ENCODE peak calls at places on chromosomes 7 and 10, in eight cellular contexts. One of them, this sample, is unnamed.

GRCh38 chr7:79590571-79591274 is 137.3 kb upstream of the MAGI2 start:
- DNase-seq in activated B cell treated with CpG ODN at 0.5 μM for 24 hours: no peak
- DNase-seq in SK-N-SH: no peak
- DNase-seq in thoracic aorta: no peak
- DNase-seq in GM12865: no peak
- DNase-seq in colonic mucosa: no peak
- DNase-seq in AG09309: no peak
- DNase-seq in MCF 10A: no peak
- DNase-seq in this sample: no peak

GRCh38 chr7:17599733-17600685 is 301.6 kb downstream of the AHR start:
- DNase-seq in activated B cell treated with CpG ODN at 0.5 μM for 24 hours: no peak
- DNase-seq in SK-N-SH: no peak
- DNase-seq in thoracic aorta: no peak
- DNase-seq in GM12865: no peak
- DNase-seq in colonic mucosa: no peak
- DNase-seq in AG09309: peak; percentile 98
- DNase-seq in MCF 10A: peak; percentile 96
- DNase-seq in this sample: no peak

GRCh38 chr7:90626011-90626410 is 29.9 kb downstream of the CDK14 start:
- DNase-seq in activated B cell treated with CpG ODN at 0.5 μM for 24 hours: no peak
- DNase-seq in SK-N-SH: no peak
- DNase-seq in thoracic aorta: no peak
- DNase-seq in GM12865: no peak
- DNase-seq in colonic mucosa: no peak
- DNase-seq in AG09309: no peak
- DNase-seq in MCF 10A: peak; percentile 38
- DNase-seq in this sample: no peak

GRCh38 chr7:1100886-1101579 is 13.1 kb downstream of the GPER1 start:
- DNase-seq in activated B cell treated with CpG ODN at 0.5 μM for 24 hours: no peak
- DNase-seq in SK-N-SH: no peak
- DNase-seq in thoracic aorta: no peak
- DNase-seq in GM12865: no peak
- DNase-seq in colonic mucosa: no peak
- DNase-seq in AG09309: no peak
- DNase-seq in MCF 10A: no peak
- DNase-seq in this sample: no peak

GRCh38 chr10:110946496-110946895 is 27.1 kb downstream of the SHOC2 start:
- DNase-seq in activated B cell treated with CpG ODN at 0.5 μM for 24 hours: no peak
- DNase-seq in SK-N-SH: no peak
- DNase-seq in thoracic aorta: no peak
- DNase-seq in GM12865: no peak
- DNase-seq in colonic mucosa: no peak
- DNase-seq in AG09309: no peak
- DNase-seq in MCF 10A: no peak
- DNase-seq in this sample: no peak

GRCh38 chr7:112162161-112163020 is 43.8 kb downstream of the DOCK4 start:
- DNase-seq in activated B cell treated with CpG ODN at 0.5 μM for 24 hours: no peak
- DNase-seq in SK-N-SH: peak; percentile 54
- DNase-seq in thoracic aorta: no peak
- DNase-seq in GM12865: no peak
- DNase-seq in colonic mucosa: no peak
- DNase-seq in AG09309: no peak
- DNase-seq in MCF 10A: peak; percentile 28
- DNase-seq in this sample: peak; percentile 59

GRCh38 chr7:94179466-94179865 is 175.3 kb upstream of the BET1 start:
- DNase-seq in activated B cell treated with CpG ODN at 0.5 μM for 24 hours: no peak
- DNase-seq in SK-N-SH: no peak
- DNase-seq in thoracic aorta: no peak
- DNase-seq in GM12865: no peak
- DNase-seq in colonic mucosa: no peak
- DNase-seq in AG09309: no peak
- DNase-seq in MCF 10A: no peak
- DNase-seq in this sample: no peak

GRCh38 chr10:3942930-3943489 is 158.0 kb upstream of the KLF6 start:
- DNase-seq in activated B cell treated with CpG ODN at 0.5 μM for 24 hours: no peak
- DNase-seq in SK-N-SH: no peak
- DNase-seq in thoracic aorta: no peak
- DNase-seq in GM12865: no peak
- DNase-seq in colonic mucosa: no peak
- DNase-seq in AG09309: no peak
- DNase-seq in MCF 10A: no peak
- DNase-seq in this sample: no peak

GRCh38 chr7:113000316-113001020 is 86.2 kb downstream of the GPR85 start:
- DNase-seq in activated B cell treated with CpG ODN at 0.5 μM for 24 hours: no peak
- DNase-seq in SK-N-SH: no peak
- DNase-seq in thoracic aorta: no peak
- DNase-seq in GM12865: peak; percentile 5
- DNase-seq in colonic mucosa: no peak
- DNase-seq in AG09309: no peak
- DNase-seq in MCF 10A: no peak
- DNase-seq in this sample: no peak

GRCh38 chr10:115606081-115606480 is 512.9 kb downstream of the ATRNL1 start:
- DNase-seq in activated B cell treated with CpG ODN at 0.5 μM for 24 hours: no peak
- DNase-seq in SK-N-SH: no peak
- DNase-seq in thoracic aorta: no peak
- DNase-seq in GM12865: no peak
- DNase-seq in colonic mucosa: no peak
- DNase-seq in AG09309: no peak
- DNase-seq in MCF 10A: no peak
- DNase-seq in this sample: no peak

GRCh38 chr7:78528964-78529363 is 730.4 kb downstream of the PHTF2 start:
- DNase-seq in activated B cell treated with CpG ODN at 0.5 μM for 24 hours: no peak
- DNase-seq in SK-N-SH: no peak
- DNase-seq in thoracic aorta: no peak
- DNase-seq in GM12865: no peak
- DNase-seq in colonic mucosa: no peak
- DNase-seq in AG09309: peak; percentile 7
- DNase-seq in MCF 10A: no peak
- DNase-seq in this sample: no peak

GRCh38 chr7:14381306-14381705 is 391.8 kb upstream of the ETV1 start:
- DNase-seq in activated B cell treated with CpG ODN at 0.5 μM for 24 hours: no peak
- DNase-seq in SK-N-SH: no peak
- DNase-seq in thoracic aorta: no peak
- DNase-seq in GM12865: no peak
- DNase-seq in colonic mucosa: no peak
- DNase-seq in AG09309: peak; percentile 13
- DNase-seq in MCF 10A: peak; percentile 11
- DNase-seq in this sample: no peak

GRCh38 chr7:55641811-55642210 is 69.5 kb upstream of the VOPP1 start:
- DNase-seq in activated B cell treated with CpG ODN at 0.5 μM for 24 hours: no peak
- DNase-seq in SK-N-SH: no peak
- DNase-seq in thoracic aorta: no peak
- DNase-seq in GM12865: peak; percentile 60
- DNase-seq in colonic mucosa: no peak
- DNase-seq in AG09309: no peak
- DNase-seq in MCF 10A: no peak
- DNase-seq in this sample: no peak

DNA sequence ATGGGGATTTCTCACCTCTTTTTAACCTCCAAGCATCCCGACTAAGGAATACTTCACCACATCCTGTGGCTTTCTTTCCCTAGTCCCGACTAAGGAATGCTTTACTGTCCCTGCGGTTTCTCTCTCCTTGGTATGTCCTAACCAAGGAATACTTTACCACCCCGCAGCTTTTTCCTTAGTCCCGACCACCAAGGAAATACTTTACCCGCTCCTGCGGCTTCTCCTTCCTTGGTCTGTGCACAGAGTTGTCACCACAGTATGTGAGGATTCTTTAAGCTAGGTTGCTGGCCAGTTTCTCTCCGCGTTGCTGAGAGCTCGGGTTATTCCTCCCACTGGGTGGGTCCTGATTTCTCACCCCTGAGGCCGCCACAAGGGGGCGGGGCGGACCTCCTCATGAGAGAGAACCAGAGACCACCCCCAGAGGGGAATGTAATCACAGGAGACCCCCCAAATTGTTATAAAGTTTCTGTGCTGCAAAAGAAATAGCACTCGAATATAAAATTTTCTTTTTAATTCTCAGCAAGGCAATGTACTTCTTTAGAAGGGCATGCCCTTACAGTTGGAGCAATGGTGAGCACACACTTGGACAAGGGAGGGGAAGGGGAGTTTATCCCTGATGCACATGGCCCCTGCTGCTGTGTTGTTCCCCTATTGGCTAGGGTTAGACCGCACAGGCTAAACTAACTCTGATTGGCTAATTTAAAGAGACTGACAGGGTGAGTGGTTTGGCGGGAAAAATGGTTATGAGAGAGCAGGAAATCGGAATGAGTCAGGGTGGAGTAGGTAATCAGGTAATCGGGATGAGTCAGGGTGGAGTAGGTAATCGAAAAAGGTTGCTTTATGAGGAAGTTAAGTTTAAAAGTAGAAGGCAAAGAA is 12.8 kb downstream of the SUGCT start:
- DNase-seq in activated B cell treated with CpG ODN at 0.5 μM for 24 hours: no peak
- DNase-seq in SK-N-SH: no peak
- DNase-seq in thoracic aorta: no peak
- DNase-seq in GM12865: no peak
- DNase-seq in colonic mucosa: no peak
- DNase-seq in AG09309: peak; percentile 38
- DNase-seq in MCF 10A: no peak
- DNase-seq in this sample: peak; percentile 21
- TF ChIP-seq CTCF in activated B cell treated with CpG ODN at 0.5 μM for 24 hours: no peak
- TF ChIP-seq CTCF in SK-N-SH: peak; percentile 24
- TF ChIP-seq CTCF in thoracic aorta: no peak
- TF ChIP-seq CTCF in GM12865: no peak
- TF ChIP-seq CTCF in colonic mucosa: no peak
- TF ChIP-seq CTCF in AG09309: no peak
- TF ChIP-seq CTCF in MCF 10A: no peak
- TF ChIP-seq CTCF in this sample: no peak

GRCh38 chr10:52703451-52703850 is 69.1 kb downstream of the MBL2 start:
- DNase-seq in activated B cell treated with CpG ODN at 0.5 μM for 24 hours: no peak
- DNase-seq in SK-N-SH: no peak
- DNase-seq in thoracic aorta: no peak
- DNase-seq in GM12865: no peak
- DNase-seq in colonic mucosa: no peak
- DNase-seq in AG09309: no peak
- DNase-seq in MCF 10A: no peak
- DNase-seq in this sample: no peak

GRCh38 chr10:52703898-52704297 is 68.7 kb downstream of the MBL2 start:
- DNase-seq in activated B cell treated with CpG ODN at 0.5 μM for 24 hours: no peak
- DNase-seq in SK-N-SH: peak; percentile 34
- DNase-seq in thoracic aorta: no peak
- DNase-seq in GM12865: peak; percentile 11
- DNase-seq in colonic mucosa: no peak
- DNase-seq in AG09309: no peak
- DNase-seq in MCF 10A: no peak
- DNase-seq in this sample: no peak

GRCh38 chr10:52706347-52707070 is 66.1 kb downstream of the MBL2 start:
- DNase-seq in activated B cell treated with CpG ODN at 0.5 μM for 24 hours: no peak
- DNase-seq in SK-N-SH: no peak
- DNase-seq in thoracic aorta: no peak
- DNase-seq in GM12865: no peak
- DNase-seq in colonic mucosa: no peak
- DNase-seq in AG09309: peak; percentile 37
- DNase-seq in MCF 10A: no peak
- DNase-seq in this sample: no peak

GRCh38 chr10:52696232-52696631 is 76.4 kb downstream of the MBL2 start:
- DNase-seq in activated B cell treated with CpG ODN at 0.5 μM for 24 hours: no peak
- DNase-seq in SK-N-SH: no peak
- DNase-seq in thoracic aorta: no peak
- DNase-seq in GM12865: no peak
- DNase-seq in colonic mucosa: no peak
- DNase-seq in AG09309: no peak
- DNase-seq in MCF 10A: no peak
- DNase-seq in this sample: no peak

DNA sequence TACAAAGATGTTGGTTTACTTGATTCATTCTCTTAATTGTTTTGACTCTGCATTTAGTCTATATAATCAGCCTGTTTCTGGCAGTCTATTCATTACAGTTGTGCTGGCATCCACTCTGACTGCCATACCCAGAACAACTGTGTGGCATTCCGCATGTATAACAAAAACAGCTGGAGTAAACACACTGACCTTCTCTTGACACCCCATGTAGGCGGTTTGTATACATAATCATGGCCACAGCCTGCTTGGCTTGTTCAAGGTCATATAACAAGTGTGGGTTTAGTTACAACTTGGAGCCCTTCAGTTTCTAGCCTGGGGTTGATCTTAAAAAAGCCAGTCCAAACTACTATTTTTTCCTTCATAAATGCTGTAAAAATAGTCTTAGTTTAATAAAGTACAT is 70.9 kb downstream of the MBL2 start:
- DNase-seq in activated B cell treated with CpG ODN at 0.5 μM for 24 hours: no peak
- DNase-seq in SK-N-SH: no peak
- DNase-seq in thoracic aorta: no peak
- DNase-seq in GM12865: no peak
- DNase-seq in colonic mucosa: no peak
- DNase-seq in AG09309: no peak
- DNase-seq in MCF 10A: no peak
- DNase-seq in this sample: no peak
- TF ChIP-seq CTCF in activated B cell treated with CpG ODN at 0.5 μM for 24 hours: no peak
- TF ChIP-seq CTCF in SK-N-SH: no peak
- TF ChIP-seq CTCF in thoracic aorta: no peak
- TF ChIP-seq CTCF in GM12865: no peak
- TF ChIP-seq CTCF in colonic mucosa: no peak
- TF ChIP-seq CTCF in AG09309: no peak
- TF ChIP-seq CTCF in MCF 10A: no peak
- TF ChIP-seq CTCF in this sample: no peak

GRCh38 chr10:30384791-30385201 is 35.7 kb upstream of the MTPAP start:
- DNase-seq in activated B cell treated with CpG ODN at 0.5 μM for 24 hours: no peak
- DNase-seq in SK-N-SH: peak; percentile 68
- DNase-seq in thoracic aorta: no peak
- DNase-seq in GM12865: peak; percentile 48
- DNase-seq in colonic mucosa: no peak
- DNase-seq in AG09309: no peak
- DNase-seq in MCF 10A: peak; percentile 76
- DNase-seq in this sample: no peak

GRCh38 chr10:30384051-30384674 is 35.1 kb upstream of the MTPAP start:
- DNase-seq in activated B cell treated with CpG ODN at 0.5 μM for 24 hours: no peak
- DNase-seq in SK-N-SH: no peak
- DNase-seq in thoracic aorta: no peak
- DNase-seq in GM12865: no peak
- DNase-seq in colonic mucosa: no peak
- DNase-seq in AG09309: no peak
- DNase-seq in MCF 10A: no peak
- DNase-seq in this sample: no peak

GRCh38 chr10:30389543-30389942 is 40.5 kb upstream of the MTPAP start:
- DNase-seq in activated B cell treated with CpG ODN at 0.5 μM for 24 hours: no peak
- DNase-seq in SK-N-SH: no peak
- DNase-seq in thoracic aorta: no peak
- DNase-seq in GM12865: no peak
- DNase-seq in colonic mucosa: no peak
- DNase-seq in AG09309: no peak
- DNase-seq in MCF 10A: no peak
- DNase-seq in this sample: no peak

GRCh38 chr10:30387646-30388243 is 38.7 kb upstream of the MTPAP start:
- DNase-seq in activated B cell treated with CpG ODN at 0.5 μM for 24 hours: no peak
- DNase-seq in SK-N-SH: no peak
- DNase-seq in thoracic aorta: no peak
- DNase-seq in GM12865: no peak
- DNase-seq in colonic mucosa: no peak
- DNase-seq in AG09309: no peak
- DNase-seq in MCF 10A: peak; percentile 90
- DNase-seq in this sample: no peak

GRCh38 chr10:30386801-30387588 is 37.9 kb upstream of the MTPAP start:
- DNase-seq in activated B cell treated with CpG ODN at 0.5 μM for 24 hours: no peak
- DNase-seq in SK-N-SH: no peak
- DNase-seq in thoracic aorta: no peak
- DNase-seq in GM12865: no peak
- DNase-seq in colonic mucosa: no peak
- DNase-seq in AG09309: no peak
- DNase-seq in MCF 10A: peak; percentile 73
- DNase-seq in this sample: no peak
- TF ChIP-seq CTCF in activated B cell treated with CpG ODN at 0.5 μM for 24 hours: no peak
- TF ChIP-seq CTCF in SK-N-SH: no peak
- TF ChIP-seq CTCF in thoracic aorta: no peak
- TF ChIP-seq CTCF in GM12865: no peak
- TF ChIP-seq CTCF in colonic mucosa: no peak
- TF ChIP-seq CTCF in AG09309: no peak
- TF ChIP-seq CTCF in MCF 10A: no peak
- TF ChIP-seq CTCF in this sample: no peak

GRCh38 chr10:48745662-48746245 is 61.1 kb downstream of the WDFY4 start:
- DNase-seq in activated B cell treated with CpG ODN at 0.5 μM for 24 hours: no peak
- DNase-seq in SK-N-SH: no peak
- DNase-seq in thoracic aorta: no peak
- DNase-seq in GM12865: no peak
- DNase-seq in colonic mucosa: no peak
- DNase-seq in AG09309: no peak
- DNase-seq in MCF 10A: no peak
- DNase-seq in this sample: peak; percentile 17
- TF ChIP-seq CTCF in activated B cell treated with CpG ODN at 0.5 μM for 24 hours: no peak
- TF ChIP-seq CTCF in SK-N-SH: no peak
- TF ChIP-seq CTCF in thoracic aorta: no peak
- TF ChIP-seq CTCF in GM12865: no peak
- TF ChIP-seq CTCF in colonic mucosa: no peak
- TF ChIP-seq CTCF in AG09309: no peak
- TF ChIP-seq CTCF in MCF 10A: no peak
- TF ChIP-seq CTCF in this sample: no peak

This sample was measured in nephron progenitor cell.